ENCODE peak calls at places on chromosomes 6 and 20, in six cellular contexts. R is H54; X is M059J; Y is BE2C; B is GM19239; Q is stimulated activated CD4-positive, alpha-beta T cell treated with anti-CD3 and anti-CD28 coated beads, TNF-alpha, amount 100 ng/mL, for 48 hours. O is an unnamed sample.

GRCh38 chr6:132520953-132521352 is 8.0 kb upstream of the STX7 start:
- DNase-seq in R (no peak), X (peak; percentile 82), Y (no peak), B (no peak), Q (no peak), O (peak; percentile 64)

GRCh38 chr6:43093361-43094289 is 17.5 kb downstream of the PTK7 start:
- DNase-seq in R (peak; percentile 51), X (peak; percentile 85), Y (no peak), B (no peak), Q (no peak), O (peak; percentile 90)

GRCh38 chr6:81753709-81754678 is 1.5 kb upstream of the TENT5A start:
- DNase-seq in R (peak; percentile 11), X (peak; percentile 49), Y (peak; percentile 84), B (peak; percentile 16), Q (peak; percentile 81), O (peak; percentile 70)

GRCh38 chr6:129621252-129621651 is 88.7 kb downstream of the ARHGAP18 start:
- DNase-seq in R (no peak), X (no peak), Y (peak; percentile 24), B (no peak), Q (peak; percentile 17), O (peak; percentile 27)

GRCh38 chr20:63141531-63141930 is 74.4 kb downstream of the YTHDF1 start:
- DNase-seq in R (no peak), X (no peak), Y (no peak), B (no peak), Q (no peak), O (no peak)

GRCh38 chr6:5088780-5089179 is 3.6 kb downstream of the PPP1R3G start:
- DNase-seq in R (no peak), X (no peak), Y (no peak), B (no peak), Q (no peak), O (no peak)

GRCh38 chr6:33164665-33165373 is 27.4 kb downstream of the COL11A2 start:
- DNase-seq in R (no peak), X (no peak), Y (no peak), B (no peak), Q (no peak), O (no peak)

GRCh38 chr6:41452763-41453162 is 93.4 kb upstream of the FOXP4 start:
- DNase-seq in R (no peak), X (no peak), Y (no peak), B (no peak), Q (no peak), O (no peak)

GRCh38 chr6:34544776-34545471 is 11.2 kb downstream of the SPDEF start:
- DNase-seq in R (no peak), X (no peak), Y (no peak), B (no peak), Q (no peak), O (no peak)

GRCh38 chr6:19830171-19830570 is 7.0 kb upstream of the ID4 start:
- DNase-seq in R (no peak), X (peak; percentile 50), Y (no peak), B (no peak), Q (no peak), O (peak; percentile 36)

GRCh38 chr20:32763202-32763999 is 1.2 kb downstream of the DNMT3B start:
- DNase-seq in R (no peak), X (no peak), Y (no peak), B (no peak), Q (no peak), O (no peak)

GRCh38 chr6:540490-540889 is 116.4 kb downstream of the HUS1B start:
- DNase-seq in R (no peak), X (no peak), Y (no peak), B (no peak), Q (no peak), O (no peak)

GRCh38 chr6:142008776-142009175 is 123.9 kb upstream of the GJE1 start:
- DNase-seq in R (no peak), X (peak; percentile 59), Y (no peak), B (no peak), Q (no peak), O (peak; percentile 25)

GRCh38 chr6:6962086-6962485 is 145.7 kb upstream of the RREB1 start:
- DNase-seq in R (no peak), X (no peak), Y (no peak), B (no peak), Q (no peak), O (no peak)

GRCh38 chr6:34516391-34517324 is 39.5 kb downstream of the SPDEF start:
- DNase-seq in R (no peak), X (no peak), Y (no peak), B (no peak), Q (no peak), O (no peak)

GRCh38 chr6:53898026-53898795 is 103.4 kb downstream of the LRRC1 start:
- DNase-seq in R (no peak), X (peak; percentile 89), Y (no peak), B (no peak), Q (no peak), O (peak; percentile 64)

GRCh38 chr6:56911847-56912246 is 43.1 kb upstream of the BEND6 start:
- DNase-seq in R (peak; percentile 37), X (peak; percentile 95), Y (no peak), B (no peak), Q (no peak), O (peak; percentile 90)

GRCh38 chr20:53917145-53918009 is 153.0 kb downstream of the BCAS1 start:
- DNase-seq in R (no peak), X (peak; percentile 92), Y (peak; percentile 57), B (no peak), Q (no peak), O (peak; percentile 81)

GRCh38 chr6:83467620-83468036 is 36.8 kb upstream of the ME1 start:
- DNase-seq in R (no peak), X (no peak), Y (no peak), B (no peak), Q (no peak), O (no peak)

GRCh38 chr6:137928286-137928685 is 61.2 kb downstream of the TNFAIP3 start:
- DNase-seq in R (no peak), X (no peak), Y (no peak), B (no peak), Q (no peak), O (no peak)

GRCh38 chr20:58833921-58834320 is 16.8 kb downstream of the GNAS-AS1 start:
- DNase-seq in R (no peak), X (peak; percentile 38), Y (no peak), B (no peak), Q (no peak), O (no peak)

GRCh38 chr6:129696843-129697242 is 13.1 kb downstream of the ARHGAP18 start:
- DNase-seq in R (no peak), X (no peak), Y (no peak), B (no peak), Q (no peak), O (no peak)

GRCh38 chr6:16816891-16817290 is 55.6 kb upstream of the ATXN1 start:
- DNase-seq in R (no peak), X (no peak), Y (no peak), B (no peak), Q (no peak), O (no peak)

GRCh38 chr6:85278456-85279035 is 171.3 kb upstream of the NT5E start:
- DNase-seq in R (no peak), X (no peak), Y (no peak), B (no peak), Q (no peak), O (peak; percentile 1)

GRCh38 chr6:43276180-43277082 is 21.6 kb upstream of the SLC22A7 start:
- DNase-seq in R (no peak), X (no peak), Y (no peak), B (no peak), Q (no peak), O (no peak)

O was measured in EH.